ENCODE peak calls at places on chromosomes 6 and 20, in six cellular contexts. One of them, this sample, is unnamed.

GRCh38 chr6:152048921-152049320 is 241.4 kb downstream of the ESR1 start:
- DNase-seq in Caco-2: no peak
- DNase-seq in lower leg skin: no peak
- DNase-seq in psoas muscle: no peak
- DNase-seq in CD8-positive, alpha-beta T cell: no peak
- DNase-seq in KG1: no peak
- DNase-seq in this sample: no peak

GRCh38 chr6:41275489-41275888 is 11.0 kb downstream of the TREM1 start:
- DNase-seq in Caco-2: no peak
- DNase-seq in lower leg skin: no peak
- DNase-seq in psoas muscle: no peak
- DNase-seq in CD8-positive, alpha-beta T cell: no peak
- DNase-seq in KG1: no peak
- DNase-seq in this sample: no peak

GRCh38 chr6:111922454-111923297 is 49.4 kb upstream of the FYN start:
- DNase-seq in Caco-2: no peak
- DNase-seq in lower leg skin: no peak
- DNase-seq in psoas muscle: no peak
- DNase-seq in CD8-positive, alpha-beta T cell: no peak
- DNase-seq in KG1: no peak
- DNase-seq in this sample: no peak

GRCh38 chr20:12860619-12861247 is 148.0 kb upstream of the SPTLC3 start:
- DNase-seq in Caco-2: no peak
- DNase-seq in lower leg skin: no peak
- DNase-seq in psoas muscle: no peak
- DNase-seq in CD8-positive, alpha-beta T cell: no peak
- DNase-seq in KG1: no peak
- DNase-seq in this sample: no peak

GRCh38 chr6:133890941-133891813 is 2.3 kb downstream of the TCF21 start:
- DNase-seq in Caco-2: no peak
- DNase-seq in lower leg skin: no peak
- DNase-seq in psoas muscle: peak; percentile 34
- DNase-seq in CD8-positive, alpha-beta T cell: no peak
- DNase-seq in KG1: no peak
- DNase-seq in this sample: peak; percentile 51

GRCh38 chr20:60215786-60216730 is 257.8 kb downstream of the CDH26 start:
- DNase-seq in Caco-2: no peak
- DNase-seq in lower leg skin: no peak
- DNase-seq in psoas muscle: no peak
- DNase-seq in CD8-positive, alpha-beta T cell: no peak
- DNase-seq in KG1: no peak
- DNase-seq in this sample: no peak

GRCh38 chr20:24063100-24063499 is 74.5 kb upstream of the GGTLC1 start:
- DNase-seq in Caco-2: no peak
- DNase-seq in lower leg skin: no peak
- DNase-seq in psoas muscle: no peak
- DNase-seq in CD8-positive, alpha-beta T cell: no peak
- DNase-seq in KG1: no peak
- DNase-seq in this sample: no peak

GRCh38 chr6:56490994-56491393 is 151.7 kb downstream of the DST start:
- DNase-seq in Caco-2: no peak
- DNase-seq in lower leg skin: no peak
- DNase-seq in psoas muscle: no peak
- DNase-seq in CD8-positive, alpha-beta T cell: no peak
- DNase-seq in KG1: no peak
- DNase-seq in this sample: no peak

GRCh38 chr20:45044084-45044573 is 56.8 kb downstream of the KCNS1 start:
- DNase-seq in Caco-2: peak; percentile 67
- DNase-seq in lower leg skin: no peak
- DNase-seq in psoas muscle: no peak
- DNase-seq in CD8-positive, alpha-beta T cell: peak; percentile 30
- DNase-seq in KG1: peak; percentile 15
- DNase-seq in this sample: no peak

GRCh38 chr6:139981810-139982550 is 607.5 kb upstream of the CITED2 start:
- DNase-seq in Caco-2: peak; percentile 59
- DNase-seq in lower leg skin: no peak
- DNase-seq in psoas muscle: no peak
- DNase-seq in CD8-positive, alpha-beta T cell: no peak
- DNase-seq in KG1: no peak
- DNase-seq in this sample: no peak

GRCh38 chr20:53643031-53643832 is 49.6 kb upstream of the ZNF217 start:
- DNase-seq in Caco-2: peak; percentile 54
- DNase-seq in lower leg skin: peak; percentile 79
- DNase-seq in psoas muscle: no peak
- DNase-seq in CD8-positive, alpha-beta T cell: peak; percentile 71
- DNase-seq in KG1: no peak
- DNase-seq in this sample: peak; percentile 59

GRCh38 chr6:121055572-121056163 is 278.6 kb downstream of the TBC1D32 start:
- DNase-seq in Caco-2: no peak
- DNase-seq in lower leg skin: no peak
- DNase-seq in psoas muscle: no peak
- DNase-seq in CD8-positive, alpha-beta T cell: no peak
- DNase-seq in KG1: peak; percentile 4
- DNase-seq in this sample: no peak

GRCh38 chr6:2823104-2823850 is 18.4 kb downstream of the SERPINB1 start:
- DNase-seq in Caco-2: no peak
- DNase-seq in lower leg skin: no peak
- DNase-seq in psoas muscle: no peak
- DNase-seq in CD8-positive, alpha-beta T cell: no peak
- DNase-seq in KG1: no peak
- DNase-seq in this sample: no peak